ENCODE peak calls at places on chromosomes 2 and 18, in four cellular contexts. J is pancreas, A is mammary epithelial cell, W is PC-3. S is an unnamed sample.

GRCh38 chr2:26715528-26716270 is 23.2 kb downstream of the KCNK3 start:
- DNase-seq in A (no peak), J (peak), W (no peak), S (no peak)

GRCh38 chr2:144523606-144524131 is 3.8 kb upstream of the ZEB2 start:
- DNase-seq in J (no peak), A (no peak), W (no peak), S (no peak)

GRCh38 chr2:1502891-1503304 is 89.6 kb downstream of the TPO start:
- DNase-seq in W (no peak), J (no peak), A (no peak), S (no peak)

GRCh38 chr2:69545477-69545932 is 98.0 kb downstream of the AAK1 start:
- DNase-seq in J (no peak), A (no peak), W (no peak), S (no peak)

GRCh38 chr2:168231609-168232241 is 15.7 kb downstream of the STK39 start:
- DNase-seq in A (no peak), J (no peak), W (no peak), S (no peak)

GRCh38 chr2:148586528-148587128 is 57.9 kb upstream of the EPC2 start:
- DNase-seq in A (no peak), J (no peak), W (no peak), S (no peak)

GRCh38 chr2:39107156-39107555 is 13.7 kb downstream of the SOS1 start:
- DNase-seq in W (no peak), A (peak), J (no peak), S (no peak)

GRCh38 chr18:43571078-43571689 is 293.9 kb upstream of the SYT4 start:
- DNase-seq in A (peak), J (no peak), W (peak), S (no peak)

GRCh38 chr2:152456262-152456661 is 121.3 kb downstream of the FMNL2 start:
- DNase-seq in J (no peak), A (peak), W (peak), S (no peak)

GRCh38 chr2:241228081-241228859 is 39.8 kb downstream of the ANO7 start:
- DNase-seq in W (no peak), A (no peak), J (no peak), S (no peak)

GRCh38 chr2:129902731-129903585 is 76.5 kb upstream of the RAB6C start:
- DNase-seq in J (no peak), A (no peak), W (no peak), S (no peak)

GRCh38 chr2:55430536-55430935 is 10.9 kb upstream of the CCDC88A start:
- DNase-seq in W (no peak), A (no peak), J (no peak), S (no peak)

GRCh38 chr2:110157153-110157793 is 41.7 kb upstream of the MALL start:
- DNase-seq in A (peak), W (peak), J (no peak), S (no peak)

GRCh38 chr2:172674034-172674967 is 61.3 kb upstream of the RAPGEF4 start:
- DNase-seq in A (no peak), W (no peak), J (peak), S (no peak)

GRCh38 chr18:6876646-6877045 is 147.1 kb downstream of the ARHGAP28 start:
- DNase-seq in J (no peak), W (no peak), A (no peak), S (no peak)

GRCh38 chr2:88199912-88200682 is 30.0 kb downstream of the THNSL2 start:
- DNase-seq in W (no peak), A (peak), J (no peak), S (no peak)

GRCh38 chr2:42849311-42849710 is 56.9 kb upstream of the HAAO start:
- DNase-seq in A (no peak), J (no peak), W (no peak), S (peak)

GRCh38 chr2:85667561-85668008 is 414 bp downstream of the SFTPB start:
- DNase-seq in A (no peak), J (no peak), W (no peak), S (peak)

GRCh38 chr2:187978341-187978740 is 313.3 kb upstream of the GULP1 start:
- DNase-seq in A (no peak), J (no peak), W (no peak), S (no peak)

GRCh38 chr18:32219431-32219830 is 29.6 kb downstream of the MEP1B start:
- DNase-seq in J (no peak), A (peak), W (no peak), S (no peak)

GRCh38 chr2:1708476-1709334 is 35.6 kb downstream of the PXDN start:
- DNase-seq in A (peak), W (peak), J (no peak), S (peak)

GRCh38 chr18:56097561-56098095 is 509.6 kb upstream of the TCF4 start:
- DNase-seq in W (no peak), J (no peak), A (peak), S (no peak)

GRCh38 chr18:6355789-6356589 is 58.7 kb downstream of the L3MBTL4 start:
- DNase-seq in W (peak), A (peak), J (no peak), S (no peak)

GRCh38 chr2:115162454-115163293 is 720.2 kb downstream of the DPP10 start:
- DNase-seq in W (no peak), J (no peak), A (no peak), S (no peak)

GRCh38 chr2:73987109-73987947 is 2.6 kb downstream of the TET3 start:
- DNase-seq in W (peak), J (peak), A (peak), S (peak)

GRCh38 chr2:111101592-111101991 is 19.1 kb upstream of the BCL2L11 start:
- DNase-seq in J (no peak), W (no peak), A (no peak), S (no peak)

GRCh38 chr2:215828528-215829184 is 184.7 kb downstream of the MREG start:
- DNase-seq in J (peak), A (peak), W (peak), S (peak)

GRCh38 chr2:27889774-27890145 is 427 bp downstream of the RBKS start:
- DNase-seq in A (no peak), W (no peak), J (peak), S (peak)

GRCh38 chr2:84165256-84165655 is 293.8 kb downstream of the SUCLG1 start:
- DNase-seq in J (no peak), A (no peak), W (no peak), S (no peak)

GRCh38 chr2:46136953-46137352 is 160.3 kb upstream of the EPAS1 start:
- DNase-seq in A (no peak), J (no peak), W (no peak), S (no peak)
- H3K4me3 ChIP-seq in A (no peak), J (no peak), W (no peak), S (no peak)

GRCh38 chr2:23286031-23286764 is 98.8 kb upstream of the KLHL29 start:
- DNase-seq in A (no peak), J (no peak), W (no peak), S (peak)

GRCh38 chr2:23286765-23287155 is 98.2 kb upstream of the KLHL29 start:
- DNase-seq in J (no peak), A (peak), W (peak), S (peak)

GRCh38 chr2:23289671-23290070 is 95.3 kb upstream of the KLHL29 start:
- DNase-seq in A (no peak), J (no peak), W (no peak), S (no peak)

GRCh38 chr2:23285076-23285795 is 99.7 kb upstream of the KLHL29 start:
- DNase-seq in J (no peak), W (no peak), A (peak), S (peak)

GRCh38 chr2:23287250-23287704 is 97.7 kb upstream of the KLHL29 start:
- DNase-seq in J (no peak), W (no peak), A (peak), S (peak)
- H3K4me3 ChIP-seq in J (no peak), W (no peak), A (no peak), S (no peak)

GRCh38 chr18:58139627-58140026 is 95.6 kb downstream of the NEDD4L start:
- DNase-seq in J (no peak), W (no peak), A (no peak), S (no peak)

GRCh38 chr18:58136865-58137264 is 92.8 kb downstream of the NEDD4L start:
- DNase-seq in W (no peak), J (no peak), A (no peak), S (no peak)

GRCh38 chr18:58132595-58133191 is 88.7 kb downstream of the NEDD4L start:
- DNase-seq in A (no peak), W (no peak), J (no peak), S (peak)

GRCh38 chr18:58135170-58135569 is 91.1 kb downstream of the NEDD4L start:
- DNase-seq in W (peak), A (peak), J (no peak), S (no peak)

DNA sequence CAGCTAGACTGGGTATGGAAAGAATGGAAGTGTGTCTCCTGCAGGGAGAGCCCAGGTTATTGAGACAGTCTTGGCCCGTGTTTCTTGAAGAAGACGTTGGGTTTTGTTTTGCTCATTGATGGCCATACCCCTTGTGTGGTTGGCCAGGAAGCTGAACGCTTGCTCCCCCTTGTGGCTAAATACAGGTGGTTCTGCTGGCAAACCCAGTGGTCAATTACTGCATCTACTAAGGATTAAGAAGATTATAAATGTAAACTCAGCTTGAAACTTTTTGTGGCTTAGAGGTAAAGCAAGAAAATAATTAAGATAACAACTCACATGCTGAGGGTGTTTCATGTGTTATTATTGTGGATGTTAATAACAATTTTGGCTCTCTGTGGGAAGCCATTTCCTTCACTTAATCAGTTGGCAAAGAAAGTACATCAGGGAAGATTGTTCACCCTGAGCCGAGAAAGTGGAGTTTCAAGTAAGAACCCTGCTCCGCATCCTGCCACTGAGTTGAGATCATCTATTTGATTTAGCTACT is 91.8 kb downstream of the NEDD4L start:
- DNase-seq in A (peak), J (no peak), W (peak), S (peak)
- H3K4me3 ChIP-seq in A (no peak), J (no peak), W (no peak), S (no peak)

DNA sequence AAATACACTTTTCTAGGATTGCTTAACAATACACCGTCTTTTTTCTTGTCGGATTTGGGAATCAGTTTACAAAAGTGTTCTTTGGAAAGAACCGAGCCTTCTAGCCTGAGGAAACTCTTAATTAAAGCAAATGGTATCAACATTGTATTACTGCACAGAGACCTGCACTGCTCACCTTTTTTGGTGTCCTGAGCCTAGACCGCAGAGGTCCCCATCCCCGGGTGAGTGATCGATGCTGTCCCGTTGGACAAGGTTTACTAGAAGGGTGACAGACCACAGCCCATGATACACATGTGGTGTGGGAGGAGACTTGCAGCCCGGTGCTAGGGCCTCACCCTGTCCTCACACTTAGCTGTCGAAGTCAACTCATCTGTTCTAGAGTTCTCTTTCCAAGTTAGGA is 55.3 kb downstream of the TSHZ1 start:
- DNase-seq in A (no peak), J (no peak), W (no peak), S (no peak)
- H3K4me3 ChIP-seq in A (no peak), J (no peak), W (no peak), S (no peak)

DNA sequence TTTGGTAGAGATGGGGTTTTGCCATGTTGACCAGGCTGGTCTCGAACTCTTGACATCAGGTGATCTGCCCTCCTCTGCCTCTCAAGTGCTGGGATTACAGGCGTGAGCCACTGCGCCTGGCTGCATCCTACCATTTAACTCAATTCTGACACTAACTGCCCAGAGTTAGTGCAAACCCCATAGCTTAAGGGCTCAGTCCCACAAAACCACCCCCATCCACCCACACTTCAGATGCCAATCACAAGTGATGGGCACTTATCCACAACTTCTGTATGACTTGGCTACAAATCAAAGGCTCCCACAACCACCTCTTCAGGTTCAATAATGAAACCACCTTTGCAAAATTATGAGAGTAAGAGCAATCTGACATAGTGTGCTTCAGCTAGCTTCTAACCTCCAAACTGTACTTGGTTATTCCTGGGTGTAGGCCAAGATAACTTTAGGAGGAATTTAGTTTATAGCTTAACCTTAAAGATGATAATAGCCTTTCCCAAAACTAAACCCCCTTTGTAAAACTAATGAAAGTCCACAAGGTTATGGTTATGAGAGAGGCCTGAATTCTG is 51.3 kb upstream of the SLC35F5 start:
- DNase-seq in W (peak), A (no peak), J (no peak), S (no peak)
- H3K4me3 ChIP-seq in W (no peak), A (no peak), J (no peak), S (no peak)

DNA sequence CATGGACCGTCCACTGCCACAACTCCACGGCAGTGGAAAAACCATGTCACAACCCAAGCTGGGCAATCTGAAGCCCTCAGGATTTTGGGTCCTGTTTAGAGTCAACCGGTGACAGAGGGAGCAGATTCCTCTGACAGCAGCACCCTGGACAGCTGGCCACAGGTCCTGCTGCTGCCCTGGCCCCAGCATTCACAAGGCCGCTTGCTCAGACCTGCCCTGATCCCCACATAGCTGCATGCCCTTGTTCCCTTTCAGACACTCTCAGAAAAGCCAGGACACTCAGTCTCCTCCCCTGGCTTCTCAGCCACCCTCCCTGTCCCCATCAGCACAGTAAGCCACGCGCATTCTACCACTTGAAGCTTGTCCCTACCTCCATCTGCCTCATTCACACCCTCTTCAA is 1.6 kb downstream of the COPS9 start:
- DNase-seq in J (no peak), W (no peak), A (no peak), S (no peak)
- H3K4me3 ChIP-seq in J (no peak), W (peak), A (peak), S (no peak)

S was measured in lower leg skin.